ENCODE peak calls at places on chromosome 5, in eight cellular contexts. A, F, H, C, D, R, B and I are unnamed samples.

GRCh38 chr5:80761966-80762365 is 107.2 kb upstream of the DHFR start:
- DNase-seq in A (no peak), H (no peak), F (no peak), B (no peak), D (no peak), C (no peak), R (no peak), I (no peak)

GRCh38 chr5:173055983-173056782 is at the start of gene CREBRF:
- DNase-seq in F (peak), B (peak), H (peak), C (peak), A (peak), D (peak), R (peak), I (peak)

GRCh38 chr5:61805101-61805500 is 473.0 kb downstream of the ZSWIM6 start:
- DNase-seq in R (no peak), B (peak), D (no peak), H (no peak), F (peak), C (no peak), A (no peak), I (peak)

GRCh38 chr5:42949348-42950090 is 90.6 kb downstream of the ANXA2R start:
- DNase-seq in R (no peak), C (no peak), B (peak), D (peak), H (peak), F (no peak), A (peak), I (no peak)

GRCh38 chr5:51902512-51902911 is 519.3 kb downstream of the ISL1 start:
- DNase-seq in B (no peak), H (no peak), F (no peak), A (no peak), D (no peak), R (no peak), C (no peak), I (no peak)

GRCh38 chr5:57431816-57432215 is 50.8 kb downstream of the ACTBL2 start:
- DNase-seq in B (no peak), C (no peak), R (no peak), F (no peak), A (no peak), D (no peak), H (no peak), I (no peak)

GRCh38 chr5:8869932-8870331 is 675.9 kb downstream of the SEMA5A start:
- DNase-seq in H (no peak), D (no peak), F (no peak), A (no peak), C (no peak), R (no peak), B (no peak), I (no peak)

GRCh38 chr5:143938230-143938629 is 126.3 kb downstream of the HMHB1 start:
- DNase-seq in D (no peak), H (no peak), C (no peak), A (no peak), R (no peak), F (no peak), B (peak), I (no peak)

GRCh38 chr5:157328277-157328912 is 62.5 kb downstream of the CYFIP2 start:
- DNase-seq in H (no peak), R (peak), D (peak), C (no peak), A (peak), F (peak), B (peak), I (peak)

GRCh38 chr5:2960309-2960708 is 208.8 kb upstream of the IRX2 start:
- DNase-seq in R (no peak), F (no peak), A (no peak), B (no peak), C (peak), D (no peak), H (no peak), I (no peak)

GRCh38 chr5:142819816-142820215 is 49.6 kb downstream of the ARHGAP26 start:
- DNase-seq in C (no peak), A (no peak), D (no peak), H (no peak), R (no peak), B (no peak), F (no peak), I (no peak)

GRCh38 chr5:75965292-75965691 is 117.9 kb upstream of the SV2C start:
- DNase-seq in R (no peak), C (no peak), A (no peak), H (no peak), D (no peak), B (no peak), F (no peak), I (no peak)

GRCh38 chr5:8598356-8598755 is 729.4 kb downstream of the MTRR start:
- DNase-seq in H (no peak), F (no peak), A (no peak), R (no peak), D (no peak), C (no peak), B (no peak), I (no peak)

GRCh38 chr5:123122273-123122672 is 33.2 kb downstream of the PRDM6 start:
- DNase-seq in R (no peak), F (no peak), A (no peak), B (no peak), D (no peak), C (no peak), H (no peak), I (no peak)

GRCh38 chr5:38719916-38720315 is 125.9 kb upstream of the OSMR start:
- DNase-seq in B (peak), F (no peak), R (no peak), C (no peak), H (no peak), A (no peak), D (no peak), I (no peak)

GRCh38 chr5:149903441-149903840 is 41.2 kb downstream of the PDE6A start:
- DNase-seq in A (no peak), F (no peak), R (no peak), C (no peak), B (no peak), D (no peak), H (no peak), I (no peak)

GRCh38 chr5:107455111-107455544 is 215.6 kb downstream of the EFNA5 start:
- DNase-seq in C (no peak), F (peak), R (no peak), H (no peak), B (peak), D (no peak), A (no peak), I (peak)

GRCh38 chr5:174295736-174296481 is 250.4 kb downstream of the NSG2 start:
- DNase-seq in C (no peak), R (no peak), F (no peak), A (no peak), B (no peak), H (no peak), D (no peak), I (no peak)

GRCh38 chr5:148912714-148913398 is 86.4 kb downstream of the ADRB2 start:
- DNase-seq in F (peak), C (no peak), R (no peak), B (peak), D (no peak), H (no peak), A (no peak), I (peak)

GRCh38 chr5:81151546-81151945 is 81.6 kb upstream of the CKMT2 start:
- DNase-seq in F (no peak), H (no peak), R (no peak), D (no peak), A (no peak), B (no peak), C (no peak), I (no peak)

GRCh38 chr5:77267496-77267895 is 57.0 kb downstream of the PDE8B start:
- DNase-seq in B (no peak), H (no peak), A (no peak), D (no peak), F (no peak), C (no peak), R (no peak), I (no peak)

GRCh38 chr5:122943050-122943698 is 93.4 kb downstream of the PPIC start:
- DNase-seq in H (no peak), R (no peak), D (no peak), C (no peak), F (no peak), B (no peak), A (no peak), I (no peak)

GRCh38 chr5:145158654-145159199 is 676.4 kb downstream of the PRELID2 start:
- DNase-seq in H (no peak), D (no peak), R (no peak), F (peak), C (no peak), B (no peak), A (no peak), I (no peak)

GRCh38 chr5:52849544-52849943 is 61.8 kb downstream of the ITGA1 start:
- DNase-seq in H (no peak), D (no peak), F (no peak), C (no peak), A (no peak), R (no peak), B (no peak), I (no peak)

GRCh38 chr5:149345892-149346222 is 558 bp downstream of the GRPEL2 start:
- DNase-seq in C (no peak), R (no peak), D (no peak), A (peak), H (no peak), F (no peak), B (peak), I (no peak)

GRCh38 chr5:145958463-145958862 is 22.1 kb downstream of the SH3RF2 start:
- DNase-seq in B (no peak), F (no peak), A (no peak), R (no peak), C (no peak), H (no peak), D (no peak), I (no peak)